ENCODE peak calls at places on chromosome 21, in seven cellular contexts. One of them, this sample, is unnamed.

GRCh38 chr21:36320421-36321324 is 676 bp downstream of the MORC3 start:
- DNase-seq in K562: no peak
- DNase-seq in body of pancreas: peak
- DNase-seq in esophagus squamous epithelium: peak
- DNase-seq in tibial nerve: peak
- DNase-seq in breast epithelium: peak
- DNase-seq in A549: peak
- DNase-seq in this sample: peak

GRCh38 chr21:29843818-29844217 is 96.0 kb downstream of the GRIK1 start:
- DNase-seq in K562: no peak
- DNase-seq in body of pancreas: no peak
- DNase-seq in esophagus squamous epithelium: no peak
- DNase-seq in tibial nerve: no peak
- DNase-seq in breast epithelium: no peak
- DNase-seq in A549: no peak
- DNase-seq in this sample: no peak

GRCh38 chr21:23021481-23021880 is 2023.3 kb downstream of the NCAM2 start:
- DNase-seq in K562: no peak
- DNase-seq in body of pancreas: no peak
- DNase-seq in esophagus squamous epithelium: no peak
- DNase-seq in tibial nerve: no peak
- DNase-seq in breast epithelium: no peak
- DNase-seq in A549: no peak
- DNase-seq in this sample: no peak

GRCh38 chr21:37072239-37072987 is 458 bp downstream of the PIGP start:
- DNase-seq in K562: no peak
- DNase-seq in body of pancreas: peak
- DNase-seq in esophagus squamous epithelium: no peak
- DNase-seq in tibial nerve: peak
- DNase-seq in breast epithelium: peak
- DNase-seq in A549: no peak
- DNase-seq in this sample: peak

GRCh38 chr21:37529649-37530048 is 163.1 kb downstream of the DYRK1A start:
- DNase-seq in K562: no peak
- DNase-seq in body of pancreas: no peak
- DNase-seq in esophagus squamous epithelium: no peak
- DNase-seq in tibial nerve: no peak
- DNase-seq in breast epithelium: no peak
- DNase-seq in A549: no peak
- DNase-seq in this sample: no peak

GRCh38 chr21:16070207-16070651 is 340.4 kb downstream of the USP25 start:
- DNase-seq in K562: no peak
- DNase-seq in body of pancreas: no peak
- DNase-seq in esophagus squamous epithelium: no peak
- DNase-seq in tibial nerve: no peak
- DNase-seq in breast epithelium: no peak
- DNase-seq in A549: no peak
- DNase-seq in this sample: no peak

GRCh38 chr21:17709266-17709611 is 96.5 kb upstream of the BTG3 start:
- DNase-seq in K562: no peak
- DNase-seq in body of pancreas: no peak
- DNase-seq in esophagus squamous epithelium: no peak
- DNase-seq in tibial nerve: no peak
- DNase-seq in breast epithelium: no peak
- DNase-seq in A549: no peak
- DNase-seq in this sample: no peak

GRCh38 chr21:39084979-39085729 is 98.1 kb downstream of the PSMG1 start:
- DNase-seq in K562: no peak
- DNase-seq in body of pancreas: no peak
- DNase-seq in esophagus squamous epithelium: no peak
- DNase-seq in tibial nerve: no peak
- DNase-seq in breast epithelium: no peak
- DNase-seq in A549: no peak
- DNase-seq in this sample: no peak

GRCh38 chr21:34722684-34723300 is 54.0 kb downstream of the CLIC6 start:
- DNase-seq in K562: peak
- DNase-seq in body of pancreas: no peak
- DNase-seq in esophagus squamous epithelium: no peak
- DNase-seq in tibial nerve: no peak
- DNase-seq in breast epithelium: no peak
- DNase-seq in A549: no peak
- DNase-seq in this sample: no peak

GRCh38 chr21:36780861-36781260 is 81.9 kb downstream of the SIM2 start:
- DNase-seq in K562: no peak
- DNase-seq in body of pancreas: no peak
- DNase-seq in esophagus squamous epithelium: no peak
- DNase-seq in tibial nerve: no peak
- DNase-seq in breast epithelium: no peak
- DNase-seq in A549: no peak
- DNase-seq in this sample: no peak

GRCh38 chr21:39588884-39589283 is 23.9 kb upstream of the B3GALT5 start:
- DNase-seq in K562: no peak
- DNase-seq in body of pancreas: no peak
- DNase-seq in esophagus squamous epithelium: no peak
- DNase-seq in tibial nerve: no peak
- DNase-seq in breast epithelium: no peak
- DNase-seq in A549: no peak
- DNase-seq in this sample: no peak

GRCh38 chr21:16420086-16420724 is 690.4 kb downstream of the USP25 start:
- DNase-seq in K562: no peak
- DNase-seq in body of pancreas: peak
- DNase-seq in esophagus squamous epithelium: no peak
- DNase-seq in tibial nerve: peak
- DNase-seq in breast epithelium: no peak
- DNase-seq in A549: peak
- DNase-seq in this sample: peak

GRCh38 chr21:44931501-44932365 is 8.1 kb upstream of the SLX9 start:
- DNase-seq in K562: no peak
- DNase-seq in body of pancreas: no peak
- DNase-seq in esophagus squamous epithelium: no peak
- DNase-seq in tibial nerve: no peak
- DNase-seq in breast epithelium: no peak
- DNase-seq in A549: no peak
- DNase-seq in this sample: no peak

GRCh38 chr21:15560383-15561056 is 169.3 kb upstream of the USP25 start:
- DNase-seq in K562: no peak
- DNase-seq in body of pancreas: no peak
- DNase-seq in esophagus squamous epithelium: no peak
- DNase-seq in tibial nerve: no peak
- DNase-seq in breast epithelium: no peak
- DNase-seq in A549: no peak
- DNase-seq in this sample: no peak

GRCh38 chr21:28727809-28728208 is 264.9 kb downstream of the LTN1 start:
- DNase-seq in K562: no peak
- DNase-seq in body of pancreas: no peak
- DNase-seq in esophagus squamous epithelium: no peak
- DNase-seq in tibial nerve: no peak
- DNase-seq in breast epithelium: no peak
- DNase-seq in A549: no peak
- DNase-seq in this sample: no peak

GRCh38 chr21:37986751-37987399 is 70.6 kb upstream of the KCNJ6 start:
- DNase-seq in K562: no peak
- DNase-seq in body of pancreas: no peak
- DNase-seq in esophagus squamous epithelium: no peak
- DNase-seq in tibial nerve: no peak
- DNase-seq in breast epithelium: no peak
- DNase-seq in A549: peak
- DNase-seq in this sample: no peak

GRCh38 chr21:35198004-35198403 is 148.9 kb upstream of the RUNX1 start:
- DNase-seq in K562: no peak
- DNase-seq in body of pancreas: no peak
- DNase-seq in esophagus squamous epithelium: no peak
- DNase-seq in tibial nerve: no peak
- DNase-seq in breast epithelium: no peak
- DNase-seq in A549: peak
- DNase-seq in this sample: no peak

GRCh38 chr21:38667466-38667865 is 138.3 kb upstream of the ETS2 start:
- DNase-seq in K562: no peak
- DNase-seq in body of pancreas: no peak
- DNase-seq in esophagus squamous epithelium: no peak
- DNase-seq in tibial nerve: no peak
- DNase-seq in breast epithelium: no peak
- DNase-seq in A549: no peak
- DNase-seq in this sample: no peak

GRCh38 chr21:44846485-44847260 is 26.8 kb downstream of the PTTG1IP start:
- DNase-seq in K562: no peak
- DNase-seq in body of pancreas: peak
- DNase-seq in esophagus squamous epithelium: no peak
- DNase-seq in tibial nerve: peak
- DNase-seq in breast epithelium: peak
- DNase-seq in A549: no peak
- DNase-seq in this sample: peak

GRCh38 chr21:33998402-33998801 is 75.0 kb upstream of the MRPS6 start:
- DNase-seq in K562: no peak
- DNase-seq in body of pancreas: no peak
- DNase-seq in esophagus squamous epithelium: no peak
- DNase-seq in tibial nerve: no peak
- DNase-seq in breast epithelium: no peak
- DNase-seq in A549: no peak
- DNase-seq in this sample: no peak

GRCh38 chr21:16891821-16892220 is 621.0 kb upstream of the CXADR start:
- DNase-seq in K562: no peak
- DNase-seq in body of pancreas: no peak
- DNase-seq in esophagus squamous epithelium: no peak
- DNase-seq in tibial nerve: no peak
- DNase-seq in breast epithelium: no peak
- DNase-seq in A549: peak
- DNase-seq in this sample: no peak

GRCh38 chr21:37753122-37753599 is 163.1 kb downstream of the KCNJ6 start:
- DNase-seq in K562: no peak
- DNase-seq in body of pancreas: peak
- DNase-seq in esophagus squamous epithelium: no peak
- DNase-seq in tibial nerve: no peak
- DNase-seq in breast epithelium: no peak
- DNase-seq in A549: no peak
- DNase-seq in this sample: no peak

GRCh38 chr21:28943631-28944030 is 49.0 kb downstream of the LTN1 start:
- DNase-seq in K562: no peak
- DNase-seq in body of pancreas: no peak
- DNase-seq in esophagus squamous epithelium: no peak
- DNase-seq in tibial nerve: no peak
- DNase-seq in breast epithelium: no peak
- DNase-seq in A549: no peak
- DNase-seq in this sample: no peak

GRCh38 chr21:20108976-20109375 is 889.2 kb upstream of the NCAM2 start:
- DNase-seq in K562: no peak
- DNase-seq in body of pancreas: no peak
- DNase-seq in esophagus squamous epithelium: no peak
- DNase-seq in tibial nerve: no peak
- DNase-seq in breast epithelium: no peak
- DNase-seq in A549: no peak
- DNase-seq in this sample: no peak

GRCh38 chr21:36960676-36961284 is 5.7 kb downstream of the HLCS start:
- DNase-seq in K562: no peak
- DNase-seq in body of pancreas: no peak
- DNase-seq in esophagus squamous epithelium: no peak
- DNase-seq in tibial nerve: no peak
- DNase-seq in breast epithelium: no peak
- DNase-seq in A549: no peak
- DNase-seq in this sample: no peak

GRCh38 chr21:43575466-43575841 is 83.8 kb downstream of the HSF2BP start:
- DNase-seq in K562: no peak
- DNase-seq in body of pancreas: no peak
- DNase-seq in esophagus squamous epithelium: no peak
- DNase-seq in tibial nerve: no peak
- DNase-seq in breast epithelium: no peak
- DNase-seq in A549: no peak
- DNase-seq in this sample: no peak
- TF ChIP-seq CTCF in K562: no peak
- TF ChIP-seq CTCF in body of pancreas: no peak
- TF ChIP-seq CTCF in esophagus squamous epithelium: no peak
- TF ChIP-seq CTCF in tibial nerve: no peak
- TF ChIP-seq CTCF in breast epithelium: no peak
- TF ChIP-seq CTCF in A549: no peak
- TF ChIP-seq CTCF in this sample: no peak

GRCh38 chr21:26072891-26073615 is 97.5 kb downstream of the APP start:
- DNase-seq in K562: no peak
- DNase-seq in body of pancreas: no peak
- DNase-seq in esophagus squamous epithelium: no peak
- DNase-seq in tibial nerve: no peak
- DNase-seq in breast epithelium: no peak
- DNase-seq in A549: no peak
- DNase-seq in this sample: no peak
- TF ChIP-seq POLR2A in K562: no peak
- TF ChIP-seq POLR2A in body of pancreas: no peak
- TF ChIP-seq POLR2A in esophagus squamous epithelium: no peak
- TF ChIP-seq POLR2A in tibial nerve: no peak
- TF ChIP-seq POLR2A in breast epithelium: no peak
- TF ChIP-seq POLR2A in A549: no peak
- TF ChIP-seq POLR2A in this sample: no peak

GRCh38 chr21:45980697-45981096 is 873 bp upstream of the COL6A1 start:
- DNase-seq in K562: no peak
- DNase-seq in body of pancreas: no peak
- DNase-seq in esophagus squamous epithelium: no peak
- DNase-seq in tibial nerve: no peak
- DNase-seq in breast epithelium: no peak
- DNase-seq in A549: no peak
- DNase-seq in this sample: no peak
- H3K4me3 ChIP-seq in K562: no peak
- H3K4me3 ChIP-seq in body of pancreas: no peak
- H3K4me3 ChIP-seq in esophagus squamous epithelium: peak
- H3K4me3 ChIP-seq in tibial nerve: peak
- H3K4me3 ChIP-seq in breast epithelium: peak
- H3K4me3 ChIP-seq in A549: peak
- H3K4me3 ChIP-seq in this sample: no peak

GRCh38 chr21:32915099-32915498 is 110.6 kb upstream of the OLIG2 start:
- DNase-seq in K562: no peak
- DNase-seq in body of pancreas: no peak
- DNase-seq in esophagus squamous epithelium: no peak
- DNase-seq in tibial nerve: no peak
- DNase-seq in breast epithelium: no peak
- DNase-seq in A549: no peak
- DNase-seq in this sample: no peak

GRCh38 chr21:32916522-32917099 is 109.1 kb upstream of the OLIG2 start:
- DNase-seq in K562: peak
- DNase-seq in body of pancreas: no peak
- DNase-seq in esophagus squamous epithelium: no peak
- DNase-seq in tibial nerve: no peak
- DNase-seq in breast epithelium: no peak
- DNase-seq in A549: peak
- DNase-seq in this sample: no peak

GRCh38 chr21:32914424-32915070 is 111.2 kb upstream of the OLIG2 start:
- DNase-seq in K562: no peak
- DNase-seq in body of pancreas: no peak
- DNase-seq in esophagus squamous epithelium: no peak
- DNase-seq in tibial nerve: no peak
- DNase-seq in breast epithelium: no peak
- DNase-seq in A549: no peak
- DNase-seq in this sample: no peak

GRCh38 chr21:32917392-32918135 is 108.2 kb upstream of the OLIG2 start:
- DNase-seq in K562: no peak
- DNase-seq in body of pancreas: no peak
- DNase-seq in esophagus squamous epithelium: no peak
- DNase-seq in tibial nerve: no peak
- DNase-seq in breast epithelium: no peak
- DNase-seq in A549: no peak
- DNase-seq in this sample: no peak

DNA sequence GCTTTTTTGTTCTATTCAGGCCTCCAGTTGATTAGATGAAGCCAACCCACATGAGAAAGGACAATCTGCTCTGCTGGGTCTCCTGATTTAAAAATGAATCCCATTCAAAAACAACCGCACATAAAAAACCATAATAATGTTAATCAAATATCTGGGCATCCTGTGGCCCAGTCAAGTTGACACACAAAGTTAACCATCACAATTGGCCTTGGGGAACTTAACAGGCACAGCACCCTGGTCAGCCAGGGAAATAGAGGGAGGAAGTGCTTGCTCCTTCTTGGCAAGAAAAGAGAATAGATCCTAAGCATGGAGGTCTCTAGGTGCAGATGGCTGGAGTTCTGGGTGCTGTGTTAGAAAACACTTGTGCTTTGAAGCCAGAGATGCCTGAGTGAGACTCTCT is 109.6 kb upstream of the OLIG2 start:
- DNase-seq in K562: no peak
- DNase-seq in body of pancreas: no peak
- DNase-seq in esophagus squamous epithelium: no peak
- DNase-seq in tibial nerve: no peak
- DNase-seq in breast epithelium: no peak
- DNase-seq in A549: no peak
- DNase-seq in this sample: no peak
- TF ChIP-seq CTCF in K562: no peak
- TF ChIP-seq CTCF in body of pancreas: no peak
- TF ChIP-seq CTCF in esophagus squamous epithelium: no peak
- TF ChIP-seq CTCF in tibial nerve: no peak
- TF ChIP-seq CTCF in breast epithelium: no peak
- TF ChIP-seq CTCF in A549: no peak
- TF ChIP-seq CTCF in this sample: no peak

This sample was measured in lower leg skin.